ENCODE peak calls at places on chromosomes 13 and 19, in four cellular contexts. D is IMR-90, I is fibroblast of lung, J is PC-3. O is an unnamed sample.

GRCh38 chr13:51328488-51328887 is 11.0 kb upstream of the SERPINE3 start:
- DNase-seq in I (no peak), D (no peak), J (no peak), O (no peak)

GRCh38 chr13:21033224-21033855 is 28.0 kb downstream of the LATS2 start:
- DNase-seq in J (peak), I (peak), D (no peak), O (no peak)

GRCh38 chr19:33098023-33098652 is 17.2 kb downstream of the GPATCH1 start:
- DNase-seq in J (peak), D (no peak), I (no peak), O (peak)

GRCh38 chr19:55352040-55352439 is 2.5 kb downstream of the COX6B2 start:
- DNase-seq in J (peak), D (no peak), I (no peak), O (peak)

GRCh38 chr19:23817519-23817918 is 58.8 kb upstream of the ZNF681 start:
- DNase-seq in I (peak), J (peak), D (peak), O (no peak)

GRCh38 chr13:101231751-101232428 is 184.4 kb downstream of the NALCN start:
- DNase-seq in I (no peak), D (peak), J (no peak), O (peak)

GRCh38 chr19:14603990-14604387 is 21.1 kb downstream of the CLEC17A start:
- DNase-seq in I (no peak), D (no peak), J (no peak), O (no peak)

GRCh38 chr19:40811478-40812341 is 12.7 kb downstream of the EGLN2 start:
- DNase-seq in D (no peak), I (no peak), J (no peak), O (peak)

GRCh38 chr13:59665184-59665583 is 498.5 kb downstream of the DIAPH3 start:
- DNase-seq in D (no peak), I (no peak), J (no peak), O (no peak)

GRCh38 chr19:32164384-32164992 is 180.9 kb upstream of the ZNF507 start:
- DNase-seq in J (no peak), D (no peak), I (no peak), O (no peak)

GRCh38 chr13:48640767-48641166 is 13.0 kb upstream of the CYSLTR2 start:
- DNase-seq in J (no peak), D (no peak), I (no peak), O (no peak)

GRCh38 chr13:21894091-21894490 is 223.2 kb downstream of the FGF9 start:
- DNase-seq in J (no peak), I (no peak), D (no peak), O (no peak)

GRCh38 chr19:11580665-11581418 is 3.4 kb upstream of the ACP5 start:
- DNase-seq in D (peak), I (no peak), J (peak), O (peak)

GRCh38 chr13:33249066-33249465 is 36.5 kb downstream of the STARD13 start:
- DNase-seq in I (no peak), J (peak), D (peak), O (peak)

GRCh38 chr19:42401365-42402303 is 11.5 kb upstream of the CNFN start:
- DNase-seq in I (peak), D (peak), J (peak), O (peak)

GRCh38 chr13:107233541-107233940 is 665.6 kb upstream of the ARGLU1 start:
- DNase-seq in J (no peak), D (no peak), I (no peak), O (no peak)

GRCh38 chr19:633786-634639 is 676 bp upstream of the POLRMT start:
- DNase-seq in J (no peak), D (peak), I (no peak), O (peak)

GRCh38 chr19:47707135-47707925 is 5.9 kb upstream of the EHD2 start:
- DNase-seq in D (peak), I (peak), J (peak), O (peak)

GRCh38 chr19:39207293-39207836 is 3.3 kb upstream of the SYCN start:
- DNase-seq in J (no peak), I (no peak), D (no peak), O (peak)

GRCh38 chr19:55526216-55527196 is 10.4 kb downstream of the SBK2 start:
- DNase-seq in J (peak), D (peak), I (peak), O (peak)

GRCh38 chr19:30669329-30670010 is 297.3 kb downstream of the ZNF536 start:
- DNase-seq in J (peak), I (peak), D (peak), O (peak)

GRCh38 chr13:31436478-31436877 is 236.7 kb downstream of the B3GLCT start:
- DNase-seq in D (no peak), J (no peak), I (no peak), O (no peak)

GRCh38 chr19:48997972-48998371 is 4.3 kb downstream of the RUVBL2 start:
- DNase-seq in I (peak), D (peak), J (peak), O (peak)

GRCh38 chr13:30108913-30109237 is 198.5 kb downstream of the KATNAL1 start:
- DNase-seq in J (peak), D (no peak), I (no peak), O (no peak)

GRCh38 chr13:79710376-79710775 is 229.4 kb downstream of the NDFIP2 start:
- DNase-seq in D (no peak), J (no peak), I (peak), O (no peak)

GRCh38 chr19:6412111-6412999 is 12.3 kb downstream of the KHSRP start:
- DNase-seq in J (peak), I (peak), D (no peak), O (peak)

GRCh38 chr13:83332751-83333150 is 549.5 kb downstream of the SLITRK1 start:
- DNase-seq in J (no peak), I (no peak), D (no peak), O (no peak)

GRCh38 chr13:52695856-52696255 is 43.2 kb downstream of the SUGT1 start:
- DNase-seq in J (peak), D (peak), I (peak), O (peak)

GRCh38 chr13:49499889-49500660 is 4.3 kb downstream of the PHF11 start:
- DNase-seq in J (peak), D (peak), I (peak), O (peak)

GRCh38 chr19:35828694-35829301 is 16.2 kb upstream of the PRODH2 start:
- DNase-seq in I (peak), J (peak), D (peak), O (peak)

GRCh38 chr13:25215253-25215575 is 43.1 kb upstream of the AMER2 start:
- DNase-seq in J (no peak), I (no peak), D (no peak), O (no peak)

GRCh38 chr13:23766939-23767338 is 122.3 kb downstream of the MIPEP start:
- DNase-seq in D (no peak), I (no peak), J (no peak), O (no peak)

GRCh38 chr13:69641773-69642172 is 465.9 kb upstream of the ATXN8OS start:
- DNase-seq in J (no peak), I (no peak), D (no peak), O (no peak)
- H3K4me2 ChIP-seq in J (no peak), I (no peak), D (no peak), O (no peak)

GRCh38 chr19:45958320-45958719 is 15.3 kb downstream of the NOVA2 start:
- DNase-seq in I (no peak), D (no peak), J (no peak), O (no peak)

GRCh38 chr19:45962021-45962420 is 11.6 kb downstream of the NOVA2 start:
- DNase-seq in I (no peak), J (no peak), D (no peak), O (no peak)

GRCh38 chr19:45958763-45959516 is 14.7 kb downstream of the NOVA2 start:
- DNase-seq in D (no peak), J (peak), I (no peak), O (peak)

GRCh38 chr19:45959517-45960025 is 14.1 kb downstream of the NOVA2 start:
- DNase-seq in I (no peak), D (no peak), J (no peak), O (peak)

GRCh38 chr19:45960595-45961235 is 12.9 kb downstream of the NOVA2 start:
- DNase-seq in D (no peak), I (no peak), J (no peak), O (peak)
- H3K4me2 ChIP-seq in D (no peak), I (no peak), J (no peak), O (no peak)

DNA sequence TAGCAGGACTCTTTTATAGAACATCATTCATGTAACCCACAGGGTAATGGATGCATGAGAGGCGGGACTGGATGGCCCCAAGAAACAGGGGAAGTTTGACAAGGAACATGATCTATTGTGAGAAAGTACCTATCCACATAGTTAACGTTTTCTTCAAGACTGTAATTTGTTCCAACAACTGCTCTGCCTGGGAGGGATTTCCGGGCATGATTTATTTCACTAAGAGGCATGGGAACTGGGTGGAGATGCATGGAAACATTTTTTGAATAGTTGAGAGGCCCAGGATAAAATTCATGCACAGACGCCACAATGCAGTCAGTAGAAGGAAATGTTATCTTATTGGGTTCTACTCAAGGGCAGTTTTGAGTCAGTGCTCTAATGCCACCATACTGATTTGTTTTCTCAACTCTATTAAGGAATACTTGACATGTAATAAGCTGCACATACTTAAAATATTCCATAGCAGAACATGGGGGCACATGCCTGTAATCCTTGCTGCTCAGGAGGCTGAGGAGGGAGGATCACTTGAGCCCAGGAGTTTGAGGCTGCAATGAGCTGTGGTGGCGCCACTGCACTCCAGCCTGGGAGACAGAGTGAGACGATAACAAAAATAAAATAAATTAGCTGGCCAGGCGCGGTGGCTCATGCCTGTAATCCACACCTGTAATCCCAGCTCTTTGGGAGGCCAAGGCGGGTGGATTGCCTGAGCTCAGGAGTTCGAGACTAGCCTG is 9.9 kb upstream of the ATG4D start:
- DNase-seq in D (peak), J (no peak), I (peak), O (peak)
- H3K4me2 ChIP-seq in D (peak), J (no peak), I (no peak), O (no peak)

GRCh38 chr19:4897146-4897545 is 5.5 kb downstream of the ARRDC5 start:
- DNase-seq in J (no peak), I (no peak), D (no peak), O (no peak)

GRCh38 chr19:4891066-4891465 is 11.6 kb downstream of the ARRDC5 start:
- DNase-seq in J (no peak), I (no peak), D (no peak), O (no peak)

GRCh38 chr19:4896372-4896771 is 6.3 kb downstream of the ARRDC5 start:
- DNase-seq in J (peak), D (peak), I (peak), O (no peak)
- H3K4me2 ChIP-seq in J (peak), D (no peak), I (no peak), O (no peak)

DNA sequence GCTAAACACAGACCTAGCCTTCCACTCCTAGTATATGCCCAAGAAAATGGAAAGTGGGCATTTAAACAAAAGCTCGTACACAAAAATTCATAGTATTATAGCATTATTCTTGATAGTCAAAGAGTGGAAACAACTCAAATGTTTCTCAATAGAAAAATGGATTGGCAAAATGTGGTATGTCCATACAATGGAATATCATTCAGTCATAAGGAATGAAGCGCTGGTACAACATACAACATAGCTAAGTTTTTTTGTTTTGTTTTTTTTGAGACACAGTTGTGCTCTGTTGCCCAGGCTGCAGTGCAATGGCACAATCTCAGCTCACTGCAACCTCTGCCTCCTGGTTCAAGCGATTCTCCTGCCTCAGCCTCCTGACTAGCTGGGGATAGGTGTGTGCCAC is 11.9 kb downstream of the ZNF558 start:
- DNase-seq in D (no peak), I (no peak), J (no peak), O (no peak)
- H3K4me2 ChIP-seq in D (no peak), I (no peak), J (no peak), O (no peak)

GRCh38 chr13:102830646-102831045 is 15.2 kb upstream of the ERCC5 start:
- DNase-seq in I (no peak), J (peak), D (no peak), O (peak)
- H3K4me2 ChIP-seq in I (no peak), J (no peak), D (no peak), O (no peak)

GRCh38 chr13:44921478-44921877 is 67.8 kb downstream of the NUFIP1 start:
- DNase-seq in D (no peak), I (no peak), J (no peak), O (no peak)

GRCh38 chr13:44918323-44919102 is 70.8 kb downstream of the NUFIP1 start:
- DNase-seq in D (peak), J (peak), I (peak), O (peak)

GRCh38 chr13:44920013-44920412 is 69.3 kb downstream of the NUFIP1 start:
- DNase-seq in J (no peak), D (no peak), I (peak), O (no peak)

GRCh38 chr13:44917589-44918322 is 71.5 kb downstream of the NUFIP1 start:
- DNase-seq in J (peak), I (peak), D (peak), O (peak)

DNA sequence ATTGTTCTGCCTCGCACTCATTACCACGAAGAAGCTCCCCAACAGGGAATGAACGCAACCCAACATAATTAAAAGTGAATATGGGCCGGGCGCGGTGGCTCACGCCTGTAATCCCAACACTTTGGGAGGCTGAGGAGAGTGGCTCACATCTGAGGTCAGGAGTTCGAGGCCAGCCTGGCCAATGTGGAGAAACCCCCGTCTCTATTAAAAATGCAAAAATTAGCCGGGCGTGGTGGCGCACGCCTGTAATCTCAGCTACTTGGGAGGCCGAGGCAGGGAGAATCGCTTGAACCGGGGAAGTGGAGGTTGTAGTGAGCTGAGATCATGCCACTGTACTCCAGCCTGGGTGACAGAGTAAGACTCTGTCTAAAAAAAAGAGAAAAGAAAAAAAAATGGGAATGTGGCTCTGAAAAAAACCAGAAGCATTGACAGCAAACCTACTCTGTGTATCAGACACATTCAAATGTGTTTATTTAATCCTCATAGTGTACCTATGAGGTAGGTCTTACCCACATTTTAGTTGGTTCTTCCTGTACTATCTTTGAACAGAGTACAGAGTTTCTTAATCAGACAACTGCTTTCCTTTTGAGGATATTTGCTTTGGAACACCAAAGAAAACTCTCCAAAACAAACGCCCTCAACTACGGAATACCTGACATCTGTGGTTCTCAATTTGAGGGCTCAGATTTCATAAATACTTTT is 70.0 kb downstream of the NUFIP1 start:
- DNase-seq in J (no peak), D (no peak), I (no peak), O (no peak)
- H3K4me2 ChIP-seq in J (peak), D (peak), I (peak), O (peak)

DNA sequence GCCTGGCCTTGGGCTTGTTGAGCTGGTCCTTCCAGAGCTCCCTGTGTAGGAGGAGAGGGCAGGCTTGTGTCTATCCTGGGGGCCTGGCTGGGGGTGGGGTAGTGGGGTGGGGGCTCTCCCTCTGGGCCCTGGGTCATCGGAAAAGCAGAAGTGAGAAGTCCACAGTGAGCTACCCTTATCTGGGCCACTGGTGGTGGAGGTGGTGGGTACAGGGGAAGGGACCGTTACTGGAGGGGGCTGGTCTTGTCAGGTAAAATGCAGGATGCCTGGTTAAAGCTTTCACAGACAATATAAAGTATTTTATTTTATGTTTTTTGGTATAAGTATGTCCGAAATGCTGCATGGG is 338 bp upstream of the SIGLEC10 start:
- DNase-seq in D (no peak), J (no peak), I (no peak), O (no peak)
- H3K4me2 ChIP-seq in D (no peak), J (no peak), I (no peak), O (no peak)

GRCh38 chr19:18735752-18736151 is 52.3 kb downstream of the CRTC1 start:
- DNase-seq in J (no peak), I (no peak), D (no peak), O (no peak)

GRCh38 chr19:18737337-18737953 is 53.7 kb downstream of the COMP start:
- DNase-seq in J (no peak), I (no peak), D (peak), O (no peak)

GRCh38 chr19:18737954-18738351 is 53.2 kb downstream of the COMP start:
- DNase-seq in J (no peak), D (no peak), I (no peak), O (no peak)

GRCh38 chr19:18735324-18735723 is 51.8 kb downstream of the CRTC1 start:
- DNase-seq in I (no peak), D (no peak), J (no peak), O (no peak)

DNA sequence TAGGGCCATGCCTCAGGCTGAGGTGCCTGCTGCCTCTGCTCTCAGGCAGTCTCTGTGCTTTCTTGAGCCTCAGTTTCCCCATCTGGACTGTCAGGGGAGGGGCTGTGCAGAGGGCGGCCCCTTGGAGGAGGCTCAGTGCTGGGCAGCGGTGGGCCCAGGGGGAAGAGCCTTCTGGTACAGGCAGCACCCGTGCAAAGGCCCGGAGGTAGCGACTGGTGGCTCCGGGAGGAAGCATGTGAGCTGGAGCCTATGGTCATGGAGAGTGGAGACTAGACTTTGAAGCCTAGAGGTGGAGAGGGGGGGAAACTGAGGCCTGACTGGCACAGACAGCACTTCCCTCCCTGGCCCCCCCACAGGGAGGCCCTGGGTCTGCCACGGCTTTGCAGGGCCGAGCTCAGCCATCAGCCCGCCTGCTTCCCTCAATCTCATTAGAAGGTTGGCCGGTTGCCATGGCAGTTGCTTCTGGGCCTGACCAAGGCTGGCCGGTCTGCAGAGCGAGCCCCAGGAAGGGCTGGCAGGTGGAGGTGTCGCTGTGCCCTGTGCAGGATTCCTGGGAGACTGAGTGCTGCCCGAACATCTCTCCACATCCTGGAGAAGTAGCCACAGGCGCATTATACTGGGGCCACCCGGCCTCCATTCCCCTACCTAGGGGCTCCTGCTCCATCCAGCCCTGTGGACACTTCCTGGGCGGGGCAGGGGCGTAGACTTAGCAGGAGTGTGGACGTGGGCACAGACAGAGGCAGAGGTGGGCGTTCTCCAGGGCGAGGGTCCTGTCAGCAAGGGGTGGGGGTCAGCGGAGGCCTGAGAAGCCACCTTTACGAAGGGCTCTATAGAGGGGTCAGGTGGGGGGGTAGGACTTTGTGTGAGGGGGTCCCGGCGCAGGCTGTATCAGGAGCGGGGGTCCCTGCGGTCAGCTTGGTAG is 53.2 kb downstream of the CRTC1 start:
- DNase-seq in D (no peak), J (no peak), I (peak), O (no peak)
- H3K4me2 ChIP-seq in D (no peak), J (no peak), I (no peak), O (no peak)

GRCh38 chr13:113179374-113180230 is 21.2 kb downstream of the PROZ start:
- DNase-seq in I (peak), D (peak), J (no peak), O (peak)
- H3K4me2 ChIP-seq in I (no peak), D (no peak), J (no peak), O (no peak)

O was measured in osteoblast.